ENCODE peak calls at places on chromosomes 16 and 17, in eight cellular contexts. T is fibroblast of pulmonary artery; A is stimulated activated CD8-positive, alpha-beta memory T cell treated with anti-CD3 and anti-CD28 coated beads, Interleukin-4, amount 100 ng/mL, for 1 hour; L is naive thymus-derived CD8-positive, alpha-beta T cell; B is ELR; N is mucosa of descending colon; H is naive B cell; R is left kidney. F is an unnamed sample.

GRCh38 chr16:88926374-88926990 is 50.5 kb downstream of the CBFA2T3 start:
- DNase-seq in L (no peak), B (peak), R (peak), A (no peak), H (no peak), T (no peak), N (no peak), F (no peak)

GRCh38 chr17:57465551-57465950 is 209.2 kb downstream of the MSI2 start:
- DNase-seq in A (no peak), T (no peak), L (no peak), N (no peak), H (no peak), R (peak), B (no peak), F (no peak)

GRCh38 chr17:17494499-17495447 is 1.4 kb downstream of the RASD1 start:
- DNase-seq in B (peak), N (peak), A (no peak), L (no peak), T (peak), H (no peak), R (peak), F (peak)

GRCh38 chr16:30609928-30610839 is at the start of gene ZNF689:
- DNase-seq in N (peak), H (peak), R (peak), A (peak), B (peak), T (peak), L (peak), F (peak)

GRCh38 chr16:72241930-72242329 is 70.0 kb upstream of the PMFBP1 start:
- DNase-seq in T (peak), L (no peak), N (no peak), A (no peak), R (peak), B (peak), H (peak), F (no peak)

GRCh38 chr17:31704483-31704882 is 154.6 kb downstream of the COPRS start:
- DNase-seq in B (no peak), L (no peak), R (no peak), A (no peak), H (no peak), N (no peak), T (no peak), F (no peak)

GRCh38 chr17:33594000-33594399 is 300.9 kb upstream of the ASIC2 start:
- DNase-seq in A (no peak), T (no peak), L (no peak), B (no peak), N (no peak), H (no peak), R (no peak), F (no peak)

GRCh38 chr16:88684569-88685155 is 1.6 kb downstream of the SNAI3 start:
- DNase-seq in T (no peak), R (no peak), A (no peak), L (no peak), N (no peak), H (no peak), B (no peak), F (no peak)

GRCh38 chr17:63405741-63406261 is 40.3 kb downstream of the CYB561 start:
- DNase-seq in B (peak), H (peak), L (no peak), R (peak), A (no peak), N (no peak), T (peak), F (peak)

GRCh38 chr17:57106107-57106835 is 21.2 kb downstream of the AKAP1 start:
- DNase-seq in T (no peak), B (peak), H (no peak), R (peak), N (peak), L (no peak), A (no peak), F (no peak)

GRCh38 chr17:34390649-34391048 is 27.6 kb upstream of the CCL1 start:
- DNase-seq in H (no peak), L (no peak), B (no peak), N (no peak), A (no peak), R (no peak), T (no peak), F (no peak)

GRCh38 chr17:61753696-61754095 is 109.6 kb downstream of the BRIP1 start:
- DNase-seq in A (no peak), H (no peak), T (no peak), L (no peak), N (no peak), R (no peak), B (no peak), F (no peak)

GRCh38 chr16:72428611-72429376 is 256.8 kb upstream of the PMFBP1 start:
- DNase-seq in H (no peak), B (no peak), N (no peak), R (no peak), L (no peak), A (no peak), T (no peak), F (no peak)

GRCh38 chr17:5049314-5049819 is 14.1 kb upstream of the SLC52A1 start:
- DNase-seq in N (peak), L (peak), H (peak), R (no peak), B (no peak), T (no peak), A (peak), F (peak)

GRCh38 chr17:38628441-38628840 is 22.7 kb upstream of the SRCIN1 start:
- DNase-seq in T (peak), H (no peak), B (peak), R (peak), L (no peak), N (no peak), A (no peak), F (no peak)

GRCh38 chr17:78957076-78957475 is 22.6 kb downstream of the LGALS3BP start:
- DNase-seq in L (no peak), H (no peak), R (no peak), A (no peak), B (peak), N (no peak), T (peak), F (no peak)

GRCh38 chr16:58814348-58814801 is 80.3 kb upstream of the GOT2 start:
- DNase-seq in A (no peak), N (peak), B (peak), R (peak), H (peak), L (peak), T (peak), F (no peak)

GRCh38 chr16:13606804-13607203 is 313.1 kb upstream of the ERCC4 start:
- DNase-seq in R (no peak), N (no peak), A (no peak), B (no peak), H (no peak), L (no peak), T (no peak), F (no peak)

GRCh38 chr16:29738514-29738913 is 7.3 kb downstream of the C16orf54 start:
- DNase-seq in N (no peak), T (no peak), H (peak), R (no peak), B (no peak), A (no peak), L (peak), F (peak)

GRCh38 chr16:82067042-82067809 is 32.2 kb downstream of the HSD17B2 start:
- DNase-seq in B (no peak), N (no peak), H (no peak), T (no peak), L (no peak), R (no peak), A (no peak), F (no peak)

GRCh38 chr16:82181456-82182185 is 11.6 kb upstream of the MPHOSPH6 start:
- DNase-seq in A (no peak), N (no peak), L (no peak), T (no peak), R (no peak), B (peak), H (no peak), F (no peak)

GRCh38 chr17:43984521-43984920 is 19.9 kb upstream of the NAGS start:
- DNase-seq in H (no peak), A (no peak), B (peak), R (no peak), N (no peak), L (no peak), T (no peak), F (no peak)

GRCh38 chr17:46978489-46979022 is 497 bp downstream of the RPRML start:
- DNase-seq in N (no peak), T (no peak), B (peak), A (no peak), L (no peak), R (no peak), H (peak), F (no peak)

GRCh38 chr16:70407811-70408274 is 31.1 kb downstream of the ST3GAL2 start:
- DNase-seq in B (no peak), N (no peak), A (no peak), H (no peak), T (no peak), R (no peak), L (no peak), F (no peak)

F was measured in central memory CD4-positive, alpha-beta T cell.